ENCODE peak calls at places on chromosomes 6 and 20, in ten cellular contexts. Q is tibial nerve, U is HCT116, T is adrenal gland, O is esophagus squamous epithelium, P is prostate gland, D is right lobe of liver, J is ovary, L is cardiac muscle cell, W is brain microvascular endothelial cell. X is an unnamed sample. For H3K27me3, the result is how much of the 10 kb centered on the place peaks cover.

GRCh38 chr6:1524040-1524480 is 85.7 kb upstream of the FOXC1 start:
- DNase-seq in Q (peak), U (peak), T (peak), O (no peak), P (peak), D (peak), J (peak), L (peak), W (peak), X (peak)

GRCh38 chr6:75611011-75611701 is 9.5 kb downstream of the SENP6 start:
- DNase-seq in Q (no peak), U (no peak), T (no peak), O (no peak), P (no peak), D (no peak), J (no peak), L (no peak), W (no peak), X (no peak)

GRCh38 chr20:8388146-8388545 is 256.1 kb downstream of the PLCB1 start:
- DNase-seq in Q (no peak), U (no peak), T (no peak), O (no peak), P (no peak), D (no peak), J (no peak), L (no peak), W (no peak), X (no peak)

GRCh38 chr6:110547266-110547964 is 71.0 kb upstream of the SLC22A16 start:
- DNase-seq in Q (no peak), U (peak), T (no peak), O (no peak), P (no peak), D (no peak), J (no peak), L (no peak), W (peak), X (no peak)

GRCh38 chr6:117463762-117464665 is 18.5 kb upstream of the DCBLD1 start:
- DNase-seq in Q (no peak), U (no peak), T (no peak), O (no peak), P (no peak), D (no peak), J (no peak), L (no peak), W (peak), X (no peak)

GRCh38 chr6:31399589-31400466 is 3.6 kb upstream of the MICA start:
- DNase-seq in Q (peak), U (peak), T (peak), O (peak), P (peak), D (peak), J (peak), L (peak), W (peak), X (peak)

GRCh38 chr6:112622036-112622435 is 274.9 kb downstream of the RFPL4B start:
- DNase-seq in Q (no peak), U (no peak), T (no peak), O (no peak), P (no peak), D (no peak), J (no peak), L (no peak), W (no peak), X (no peak)

GRCh38 chr6:1321715-1322114 is 9.8 kb downstream of the FOXQ1 start:
- DNase-seq in Q (no peak), U (no peak), T (no peak), O (no peak), P (no peak), D (no peak), J (no peak), L (no peak), W (no peak), X (no peak)

GRCh38 chr6:41546475-41546865 is 289 bp downstream of the FOXP4 start:
- DNase-seq in Q (no peak), U (no peak), T (no peak), O (no peak), P (no peak), D (no peak), J (no peak), L (no peak), W (no peak), X (no peak)

GRCh38 chr6:3353939-3354338 is 95.2 kb downstream of the PSMG4 start:
- DNase-seq in Q (no peak), U (no peak), T (no peak), O (no peak), P (no peak), D (no peak), J (no peak), L (no peak), W (no peak), X (no peak)

GRCh38 chr6:72975346-72975745 is 249.9 kb downstream of the KHDC1L start:
- DNase-seq in Q (no peak), U (no peak), T (no peak), O (no peak), P (no peak), D (no peak), J (no peak), L (no peak), W (no peak), X (no peak)

GRCh38 chr6:71262914-71263313 is 25.7 kb upstream of the OGFRL1 start:
- DNase-seq in Q (no peak), U (no peak), T (no peak), O (no peak), P (no peak), D (no peak), J (no peak), L (no peak), W (no peak), X (no peak)

GRCh38 chr20:24337074-24337473 is 132.4 kb upstream of the SYNDIG1 start:
- DNase-seq in Q (no peak), U (no peak), T (no peak), O (no peak), P (no peak), D (no peak), J (no peak), L (no peak), W (peak), X (no peak)

GRCh38 chr20:7305971-7306370 is 538.5 kb downstream of the BMP2 start:
- DNase-seq in Q (no peak), U (no peak), T (no peak), O (no peak), P (no peak), D (no peak), J (no peak), L (no peak), W (no peak), X (no peak)

GRCh38 chr20:7302256-7302655 is 534.8 kb downstream of the BMP2 start:
- DNase-seq in Q (no peak), U (no peak), T (no peak), O (no peak), P (no peak), D (no peak), J (no peak), L (no peak), W (no peak), X (no peak)

GRCh38 chr20:7301807-7302206 is 534.3 kb downstream of the BMP2 start:
- DNase-seq in Q (no peak), U (no peak), T (no peak), O (no peak), P (no peak), D (no peak), J (no peak), L (no peak), W (no peak), X (no peak)
- H3K27ac ChIP-seq in Q (no peak), U (no peak), T (no peak), O (no peak), P (no peak), D (no peak), J (no peak), L (no peak), W (no peak), X (no peak)

GRCh38 chr6:26544473-26544872 is 6.3 kb downstream of the HMGN4 start:
- DNase-seq in Q (no peak), U (no peak), T (no peak), O (no peak), P (no peak), D (no peak), J (no peak), L (no peak), W (no peak), X (no peak)

GRCh38 chr6:26545617-26546016 is 7.5 kb downstream of the HMGN4 start:
- DNase-seq in Q (no peak), U (no peak), T (no peak), O (no peak), P (no peak), D (no peak), J (no peak), L (no peak), W (no peak), X (no peak)

GRCh38 chr6:26538936-26539615 is 910 bp downstream of the HMGN4 start:
- DNase-seq in Q (no peak), U (no peak), T (no peak), O (no peak), P (no peak), D (no peak), J (no peak), L (no peak), W (no peak), X (no peak)

GRCh38 chr6:26538572-26538902 is 371 bp downstream of the HMGN4 start:
- DNase-seq in Q (no peak), U (no peak), T (no peak), O (no peak), P (no peak), D (no peak), J (no peak), L (peak), W (no peak), X (no peak)

DNA sequence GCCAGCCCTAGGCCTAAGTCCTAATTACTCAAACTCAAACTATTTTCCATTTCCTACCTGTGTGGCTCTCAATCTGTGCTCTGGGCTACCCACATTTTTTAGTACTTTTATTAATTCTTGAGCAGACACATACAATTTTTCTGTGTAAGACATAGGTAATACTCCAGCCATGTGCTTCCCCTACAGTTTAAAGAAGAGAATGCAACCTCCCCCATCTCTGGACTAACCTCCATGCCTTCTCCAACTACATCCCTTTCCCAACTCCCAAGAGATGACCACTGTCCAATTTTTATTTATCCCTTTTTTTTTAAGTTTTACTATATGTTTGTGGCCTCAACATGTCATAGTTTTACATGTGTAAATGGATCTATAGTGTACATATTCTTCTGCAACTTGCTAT is 5.8 kb downstream of the HMGN4 start:
- DNase-seq in Q (no peak), U (no peak), T (no peak), O (no peak), P (no peak), D (no peak), J (no peak), L (no peak), W (peak), X (no peak)
- TF ChIP-seq CTCF in Q (peak), U (peak), T (peak), O (peak), P (no peak), D (peak), J (no peak), L (peak), W (peak), X (peak)

GRCh38 chr20:13294522-13294921 is 73.4 kb downstream of the ISM1 start:
- DNase-seq in Q (no peak), U (no peak), T (no peak), O (no peak), P (no peak), D (no peak), J (no peak), L (no peak), W (no peak), X (no peak)

GRCh38 chr20:13295637-13296036 is 74.6 kb downstream of the ISM1 start:
- DNase-seq in Q (no peak), U (no peak), T (no peak), O (no peak), P (no peak), D (no peak), J (no peak), L (no peak), W (no peak), X (no peak)

GRCh38 chr20:13298692-13299373 is 77.8 kb downstream of the ISM1 start:
- DNase-seq in Q (no peak), U (no peak), T (no peak), O (no peak), P (no peak), D (no peak), J (no peak), L (no peak), W (no peak), X (no peak)

GRCh38 chr20:13297105-13297899 is 76.2 kb downstream of the ISM1 start:
- DNase-seq in Q (no peak), U (no peak), T (no peak), O (no peak), P (no peak), D (no peak), J (no peak), L (no peak), W (no peak), X (no peak)

DNA sequence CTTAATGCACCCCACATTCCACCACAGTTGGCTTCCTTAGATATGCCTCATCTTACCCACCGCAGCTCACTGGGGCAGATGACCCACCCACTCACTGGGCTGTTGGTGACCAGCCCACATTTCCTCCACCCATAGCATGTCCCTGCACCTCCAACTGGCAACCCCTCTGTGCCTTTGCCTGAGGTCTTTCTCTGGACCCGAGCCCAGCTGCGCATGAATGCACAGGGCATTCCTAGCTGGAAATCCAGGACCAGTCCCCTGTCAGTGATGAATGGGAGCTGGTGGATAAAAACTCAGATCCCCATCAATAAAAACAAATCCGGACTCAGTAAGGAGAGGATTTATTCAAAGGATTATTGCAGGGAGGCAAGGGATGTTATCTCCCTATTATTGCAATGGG is 75.0 kb downstream of the ISM1 start:
- DNase-seq in Q (no peak), U (no peak), T (no peak), O (no peak), P (no peak), D (no peak), J (no peak), L (no peak), W (no peak), X (no peak)
- H3K27me3 ChIP-seq in Q (under half), U (under half), T (under half), O (under half), P (under half), D (under half), J (under half), L (under half), W (under half), X (under half)

GRCh38 chr6:135281227-135281626 is 100.1 kb downstream of the MYB start:
- DNase-seq in Q (peak), U (no peak), T (no peak), O (no peak), P (no peak), D (no peak), J (no peak), L (no peak), W (no peak), X (no peak)
- H3K27ac ChIP-seq in Q (no peak), U (no peak), T (no peak), O (peak), P (no peak), D (no peak), J (no peak), L (no peak), W (no peak), X (no peak)

GRCh38 chr20:56793916-56794315 is 164.8 kb downstream of the TFAP2C start:
- DNase-seq in Q (no peak), U (no peak), T (no peak), O (no peak), P (no peak), D (no peak), J (no peak), L (no peak), W (no peak), X (no peak)
- TF ChIP-seq CTCF in Q (no peak), U (no peak), T (no peak), O (no peak), P (no peak), D (no peak), J (no peak), L (no peak), W (no peak), X (no peak)

GRCh38 chr20:61819484-61819846 is 246.2 kb downstream of the TAF4 start:
- DNase-seq in Q (no peak), U (no peak), T (no peak), O (no peak), P (no peak), D (no peak), J (no peak), L (no peak), W (no peak), X (no peak)
- H3K27me3 ChIP-seq in Q (under half), U (under half), T (under half), O (under half), P (under half), D (under half), J (under half), L (under half), W (under half), X (under half)

DNA sequence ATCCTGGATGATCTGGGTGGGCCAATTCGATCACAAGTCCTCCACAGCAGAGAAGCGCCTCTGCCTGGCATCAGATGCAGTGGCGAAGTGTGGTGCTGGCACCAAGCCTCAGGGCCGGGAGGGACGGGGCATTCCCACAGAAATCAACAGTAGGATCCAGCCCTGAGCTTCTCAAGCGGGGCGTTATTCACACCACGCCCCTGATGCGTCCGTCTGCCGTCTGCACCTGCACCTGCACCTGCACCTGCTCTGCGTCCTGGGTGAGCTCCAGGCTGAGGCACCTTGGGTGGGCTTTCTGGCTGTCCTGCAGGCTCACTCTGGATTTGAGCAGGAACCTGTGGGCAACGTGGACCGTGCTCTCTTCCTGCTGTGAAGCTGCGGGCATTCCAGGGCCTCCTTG is 13.8 kb upstream of the NTSR1 start:
- DNase-seq in Q (no peak), U (no peak), T (no peak), O (no peak), P (no peak), D (no peak), J (no peak), L (no peak), W (no peak), X (no peak)
- H3K27ac ChIP-seq in Q (no peak), U (no peak), T (no peak), O (no peak), P (no peak), D (no peak), J (no peak), L (no peak), W (no peak), X (no peak)

GRCh38 chr20:63322146-63322922 is 29.3 kb downstream of the COL20A1 start:
- DNase-seq in Q (no peak), U (no peak), T (no peak), O (no peak), P (no peak), D (no peak), J (peak), L (no peak), W (no peak), X (peak)

GRCh38 chr20:63325021-63325471 is 32.1 kb downstream of the COL20A1 start:
- DNase-seq in Q (no peak), U (no peak), T (no peak), O (no peak), P (no peak), D (no peak), J (no peak), L (no peak), W (no peak), X (peak)

GRCh38 chr20:63322923-63323253 is 29.9 kb downstream of the COL20A1 start:
- DNase-seq in Q (no peak), U (no peak), T (no peak), O (no peak), P (no peak), D (no peak), J (peak), L (no peak), W (no peak), X (no peak)

GRCh38 chr20:63321148-63321831 is 28.3 kb downstream of the COL20A1 start:
- DNase-seq in Q (no peak), U (no peak), T (no peak), O (no peak), P (no peak), D (peak), J (peak), L (peak), W (no peak), X (peak)

DNA sequence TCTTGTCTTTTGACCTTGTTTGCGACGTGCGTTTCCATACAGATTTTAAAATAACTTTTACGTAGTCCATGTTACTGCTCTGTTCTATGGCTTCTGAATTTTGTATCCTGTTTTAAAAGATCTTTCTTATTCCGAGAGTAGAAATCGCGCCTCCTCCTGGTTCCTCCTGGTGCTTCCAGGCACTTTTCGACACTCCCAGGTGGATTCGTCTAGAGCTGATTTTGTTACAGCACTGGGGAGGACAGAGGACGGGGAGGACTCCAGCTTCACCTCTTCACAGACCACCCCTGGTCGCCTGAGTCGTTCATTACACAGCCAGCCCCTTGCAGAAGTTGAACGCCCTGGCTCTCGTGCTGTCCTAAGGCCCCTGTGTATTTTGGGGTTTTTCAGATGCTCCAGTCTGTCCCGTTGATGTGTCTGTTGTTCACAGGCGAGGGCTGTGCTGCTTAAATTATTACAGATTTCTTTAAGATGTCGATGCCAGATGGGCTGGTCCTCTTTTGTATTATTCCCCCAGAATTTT is 30.4 kb downstream of the COL20A1 start:
- DNase-seq in Q (no peak), U (no peak), T (no peak), O (no peak), P (no peak), D (no peak), J (no peak), L (no peak), W (no peak), X (no peak)
- TF ChIP-seq CTCF in Q (no peak), U (no peak), T (no peak), O (no peak), P (no peak), D (no peak), J (no peak), L (peak), W (peak), X (no peak)

GRCh38 chr20:44723391-44723790 is 8.2 kb downstream of the CCN5 start:
- DNase-seq in Q (no peak), U (no peak), T (no peak), O (no peak), P (no peak), D (no peak), J (peak), L (no peak), W (no peak), X (no peak)

GRCh38 chr20:44724423-44725091 is 9.4 kb downstream of the CCN5 start:
- DNase-seq in Q (no peak), U (no peak), T (no peak), O (no peak), P (no peak), D (no peak), J (peak), L (no peak), W (no peak), X (no peak)

GRCh38 chr20:44723798-44724362 is 8.7 kb downstream of the CCN5 start:
- DNase-seq in Q (no peak), U (no peak), T (no peak), O (no peak), P (no peak), D (no peak), J (peak), L (no peak), W (no peak), X (no peak)

GRCh38 chr20:44721785-44722054 is 6.6 kb downstream of the CCN5 start:
- DNase-seq in Q (no peak), U (no peak), T (no peak), O (no peak), P (no peak), D (no peak), J (no peak), L (no peak), W (no peak), X (no peak)

DNA sequence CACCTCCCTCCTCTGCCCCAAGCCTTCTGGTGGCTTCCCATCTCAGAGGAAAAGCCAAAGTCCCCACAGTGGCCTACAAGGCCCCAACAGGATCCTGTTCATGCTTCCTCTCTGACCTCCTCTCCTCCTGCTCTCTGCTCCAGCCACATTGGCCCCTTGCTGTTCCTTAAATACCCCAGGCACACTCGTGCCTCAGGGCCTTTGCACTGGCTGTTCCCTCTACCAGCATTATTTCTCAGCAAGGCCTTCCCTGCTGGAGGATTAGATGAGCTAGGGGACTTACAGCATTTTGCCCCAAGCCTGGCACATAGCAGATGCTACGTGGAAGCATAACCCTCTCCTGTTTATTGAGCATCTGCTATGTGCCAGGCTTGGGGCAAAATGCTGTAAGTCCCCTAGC is 7.8 kb downstream of the CCN5 start:
- DNase-seq in Q (no peak), U (no peak), T (no peak), O (no peak), P (no peak), D (no peak), J (peak), L (no peak), W (no peak), X (no peak)
- H3K27me3 ChIP-seq in Q (under half), U (under half), T (under half), O (under half), P (under half), D (under half), J (under half), L (under half), W (under half), X (under half)

X was measured in thyroid gland.